ENCODE peak calls at places on chromosomes 13 and 19, in seven cellular contexts. Z is esophagus squamous epithelium; O is ascending aorta; S is left ventricle myocardium inferior; Q is tibial nerve; I is cardiac muscle cell; W is CD4-positive, CD25-positive, alpha-beta regulatory T cell. L is an unnamed sample.

GRCh38 chr13:82693607-82694006 is 1188.7 kb downstream of the SLITRK1 start:
- DNase-seq in Z (no peak), O (no peak), S (no peak), Q (no peak), I (no peak), W (no peak), L (no peak)

GRCh38 chr13:32323912-32324311 is 8.6 kb downstream of the BRCA2 start:
- DNase-seq in Z (no peak), O (no peak), S (no peak), Q (no peak), I (no peak), W (no peak), L (no peak)

GRCh38 chr13:109344552-109345157 is 441.7 kb downstream of the IRS2 start:
- DNase-seq in Z (no peak), O (no peak), S (no peak), Q (no peak), I (no peak), W (no peak), L (no peak)

GRCh38 chr13:114101831-114102520 is 30.4 kb downstream of the RASA3 start:
- DNase-seq in Z (no peak), O (no peak), S (no peak), Q (peak), I (no peak), W (no peak), L (peak)

GRCh38 chr19:10007811-10008211 is 2.5 kb downstream of the COL5A3 start:
- DNase-seq in Z (no peak), O (no peak), S (peak), Q (no peak), I (no peak), W (no peak), L (peak)

GRCh38 chr13:33328691-33329090 is 43.1 kb upstream of the STARD13 start:
- DNase-seq in Z (no peak), O (no peak), S (no peak), Q (no peak), I (peak), W (no peak), L (no peak)

GRCh38 chr13:77838271-77838670 is 80.4 kb downstream of the EDNRB start:
- DNase-seq in Z (no peak), O (no peak), S (no peak), Q (no peak), I (no peak), W (no peak), L (no peak)

GRCh38 chr19:10988921-10989320 is 28.1 kb downstream of the SMARCA4 start:
- DNase-seq in Z (no peak), O (no peak), S (no peak), Q (no peak), I (no peak), W (no peak), L (no peak)

GRCh38 chr13:99935772-99936171 is 35.8 kb downstream of the ZIC5 start:
- DNase-seq in Z (no peak), O (no peak), S (no peak), Q (no peak), I (no peak), W (no peak), L (no peak)

GRCh38 chr19:35354898-35355297 is 3.4 kb upstream of the FFAR3 start:
- DNase-seq in Z (no peak), O (no peak), S (no peak), Q (no peak), I (no peak), W (no peak), L (no peak)

GRCh38 chr19:45506246-45506990 is 861 bp upstream of the VASP start:
- DNase-seq in Z (peak), O (peak), S (peak), Q (peak), I (peak), W (peak), L (peak)

GRCh38 chr13:101289764-101290163 is 126.5 kb downstream of the NALCN start:
- DNase-seq in Z (no peak), O (no peak), S (no peak), Q (no peak), I (peak), W (no peak), L (no peak)

GRCh38 chr19:10290876-10291553 is 1.3 kb downstream of the ICAM5 start:
- DNase-seq in Z (no peak), O (no peak), S (peak), Q (no peak), I (peak), W (peak), L (peak)

GRCh38 chr13:40228981-40229380 is 437.5 kb downstream of the FOXO1 start:
- DNase-seq in Z (no peak), O (no peak), S (no peak), Q (no peak), I (no peak), W (no peak), L (no peak)

GRCh38 chr19:43624933-43625332 is 5.5 kb upstream of the ZNF428 start:
- DNase-seq in Z (peak), O (peak), S (peak), Q (no peak), I (peak), W (peak), L (peak)

GRCh38 chr19:55251296-55252081 is 7.3 kb downstream of the PPP6R1 start:
- DNase-seq in Z (no peak), O (no peak), S (no peak), Q (no peak), I (no peak), W (peak), L (no peak)

GRCh38 chr19:53177986-53178385 is 15.2 kb downstream of the ZNF665 start:
- DNase-seq in Z (no peak), O (no peak), S (no peak), Q (no peak), I (no peak), W (no peak), L (no peak)

GRCh38 chr13:75963318-75963717 is 327.2 kb downstream of the LMO7 start:
- DNase-seq in Z (no peak), O (no peak), S (no peak), Q (no peak), I (peak), W (no peak), L (no peak)

GRCh38 chr13:75870397-75870801 is 234.3 kb downstream of the LMO7 start:
- DNase-seq in Z (no peak), O (no peak), S (no peak), Q (no peak), I (peak), W (no peak), L (no peak)

GRCh38 chr13:20173121-20173746 is 12.4 kb upstream of the GJA3 start:
- DNase-seq in Z (no peak), O (no peak), S (no peak), Q (no peak), I (no peak), W (no peak), L (no peak)

GRCh38 chr13:108345016-108345415 is 75.5 kb downstream of the TNFSF13B start:
- DNase-seq in Z (no peak), O (no peak), S (no peak), Q (no peak), I (no peak), W (no peak), L (no peak)

GRCh38 chr19:35533822-35534521 is 716 bp downstream of the GAPDHS start:
- DNase-seq in Z (no peak), O (no peak), S (no peak), Q (no peak), I (peak), W (no peak), L (peak)

GRCh38 chr19:45130888-45131615 is 29.7 kb downstream of the NKPD1 start:
- DNase-seq in Z (no peak), O (no peak), S (no peak), Q (no peak), I (no peak), W (no peak), L (no peak)

GRCh38 chr13:90197722-90198121 is 1149.8 kb upstream of the MIR17HG start:
- DNase-seq in Z (no peak), O (no peak), S (no peak), Q (no peak), I (no peak), W (no peak), L (no peak)

GRCh38 chr19:15112385-15112784 is 5.2 kb downstream of the SYDE1 start:
- DNase-seq in Z (no peak), O (no peak), S (no peak), Q (no peak), I (no peak), W (no peak), L (no peak)

GRCh38 chr19:45464274-45464673 is 3.5 kb upstream of the FOSB start:
- DNase-seq in Z (no peak), O (no peak), S (no peak), Q (no peak), I (no peak), W (no peak), L (no peak)

GRCh38 chr13:73058741-73059459 is at the start of gene KLF5:
- DNase-seq in Z (peak), O (peak), S (peak), Q (peak), I (peak), W (peak), L (peak)

GRCh38 chr13:31073859-31074718 is 87.6 kb downstream of the HSPH1 start:
- DNase-seq in Z (no peak), O (no peak), S (no peak), Q (no peak), I (no peak), W (no peak), L (no peak)

GRCh38 chr13:28574617-28575142 is 79.8 kb upstream of the FLT1 start:
- DNase-seq in Z (no peak), O (no peak), S (no peak), Q (no peak), I (no peak), W (no peak), L (peak)

GRCh38 chr13:97648881-97649224 is 214.9 kb downstream of the RAP2A start:
- DNase-seq in Z (no peak), O (no peak), S (no peak), Q (no peak), I (no peak), W (no peak), L (no peak)

GRCh38 chr13:113666951-113667701 is at the start of gene GRK1:
- DNase-seq in Z (no peak), O (no peak), S (peak), Q (peak), I (no peak), W (no peak), L (no peak)

GRCh38 chr19:18420931-18421330 is 1.7 kb downstream of the SSBP4 start:
- DNase-seq in Z (no peak), O (no peak), S (no peak), Q (no peak), I (no peak), W (no peak), L (no peak)
- H3K27ac ChIP-seq in Z (peak), O (peak), S (peak), Q (peak), I (no peak), W (peak), L (peak)

GRCh38 chr19:6424190-6424938 is at the start of gene KHSRP:
- DNase-seq in Z (no peak), O (no peak), S (no peak), Q (no peak), I (peak), W (peak), L (peak)

GRCh38 chr19:6425732-6426686 is 1.4 kb upstream of the KHSRP start:
- DNase-seq in Z (no peak), O (no peak), S (no peak), Q (no peak), I (no peak), W (no peak), L (no peak)

GRCh38 chr19:6423499-6424189 is 967 bp downstream of the KHSRP start:
- DNase-seq in Z (no peak), O (no peak), S (no peak), Q (no peak), I (peak), W (no peak), L (no peak)

GRCh38 chr19:6427131-6427530 is 2.5 kb upstream of the KHSRP start:
- DNase-seq in Z (no peak), O (no peak), S (no peak), Q (no peak), I (no peak), W (no peak), L (no peak)

DNA sequence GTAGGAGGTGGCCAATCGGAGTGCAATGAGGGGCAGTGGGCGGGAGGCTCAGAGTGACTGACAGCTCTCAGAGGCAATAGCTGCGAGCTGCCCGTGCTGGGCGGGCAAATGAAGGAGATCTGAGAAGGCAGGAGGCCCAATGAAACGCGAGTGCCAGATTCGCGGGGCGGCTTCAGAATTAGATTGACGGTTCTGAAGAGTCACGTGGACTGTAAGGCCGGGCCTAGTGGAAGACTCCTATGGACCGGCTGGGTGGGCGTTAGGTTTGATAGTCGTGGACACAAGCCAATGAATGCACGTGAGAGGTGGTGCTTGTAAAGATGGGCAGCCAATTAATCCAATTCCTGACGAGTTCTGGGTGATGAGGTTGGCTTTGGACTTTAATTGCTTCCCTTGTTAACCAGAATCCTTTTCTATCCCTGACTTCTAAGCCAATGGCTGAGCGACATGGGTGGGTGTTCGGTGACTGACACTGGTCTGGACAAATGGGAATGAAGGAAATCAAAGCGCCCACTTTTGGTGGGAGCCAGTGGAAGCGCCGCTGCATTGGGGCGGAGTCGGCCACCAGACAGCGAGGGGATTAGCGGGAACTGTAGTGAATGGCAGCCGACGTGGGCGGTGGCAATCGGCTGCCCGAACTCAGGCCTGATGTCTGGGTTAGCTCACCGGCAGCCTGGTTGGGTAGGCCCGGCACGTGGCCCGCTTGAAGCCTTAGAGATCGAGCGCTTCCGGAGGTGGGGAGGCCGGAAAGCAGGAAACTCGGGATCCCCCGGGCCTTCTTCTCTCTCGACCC is 524 bp upstream of the KHSRP start:
- DNase-seq in Z (peak), O (peak), S (peak), Q (peak), I (peak), W (peak), L (peak)
- H3K4me3 ChIP-seq in Z (peak), O (peak), S (peak), Q (peak), I (no peak), W (peak), L (peak)

GRCh38 chr13:43574601-43575000 is 212.2 kb downstream of the ENOX1 start:
- DNase-seq in Z (no peak), O (no peak), S (no peak), Q (no peak), I (no peak), W (no peak), L (no peak)

GRCh38 chr13:43573361-43573740 is 213.4 kb downstream of the ENOX1 start:
- DNase-seq in Z (no peak), O (no peak), S (no peak), Q (no peak), I (no peak), W (no peak), L (no peak)

GRCh38 chr13:43569688-43570087 is 217.1 kb downstream of the ENOX1 start:
- DNase-seq in Z (no peak), O (no peak), S (no peak), Q (no peak), I (no peak), W (no peak), L (no peak)

GRCh38 chr13:43572601-43573360 is 214.0 kb downstream of the ENOX1 start:
- DNase-seq in Z (no peak), O (no peak), S (no peak), Q (no peak), I (no peak), W (no peak), L (no peak)

GRCh38 chr13:43573787-43574562 is 212.8 kb downstream of the ENOX1 start:
- DNase-seq in Z (no peak), O (no peak), S (no peak), Q (no peak), I (no peak), W (no peak), L (no peak)
- H3K27ac ChIP-seq in Z (no peak), O (no peak), S (no peak), Q (no peak), I (peak), W (no peak), L (no peak)

GRCh38 chr19:3149526-3150505 is 14.0 kb downstream of the GNA15 start:
- DNase-seq in Z (no peak), O (no peak), S (no peak), Q (no peak), I (no peak), W (no peak), L (no peak)
- H3K4me3 ChIP-seq in Z (no peak), O (no peak), S (no peak), Q (no peak), I (no peak), W (no peak), L (no peak)

DNA sequence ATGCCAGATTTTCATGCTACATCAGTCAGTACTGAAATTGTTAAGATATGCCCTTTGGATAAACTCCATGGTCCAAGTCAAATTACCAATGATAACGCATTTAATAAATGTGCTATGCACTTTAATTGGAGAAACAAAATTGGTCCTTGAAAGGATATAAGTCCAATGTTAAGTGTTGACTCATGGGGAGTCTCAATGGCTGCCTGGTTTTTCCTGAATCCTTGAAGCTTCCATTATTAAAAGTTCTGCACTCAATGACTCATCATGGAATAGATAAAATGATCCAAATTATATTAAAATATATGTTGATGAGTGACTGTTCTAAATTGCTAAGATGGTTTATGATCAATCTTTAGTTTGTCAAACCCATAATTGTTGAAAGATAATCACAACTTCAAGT is 346.0 kb upstream of the ATXN8OS start:
- DNase-seq in Z (no peak), O (no peak), S (no peak), Q (no peak), I (no peak), W (no peak), L (no peak)
- H3K27ac ChIP-seq in Z (no peak), O (no peak), S (no peak), Q (no peak), I (no peak), W (no peak), L (no peak)

GRCh38 chr19:17841371-17841809 is 6.4 kb downstream of the JAK3 start:
- DNase-seq in Z (no peak), O (no peak), S (no peak), Q (no peak), I (no peak), W (no peak), L (peak)

GRCh38 chr19:17843908-17844490 is 3.8 kb downstream of the JAK3 start:
- DNase-seq in Z (no peak), O (no peak), S (no peak), Q (no peak), I (no peak), W (no peak), L (no peak)

GRCh38 chr19:17841810-17842662 is 5.7 kb downstream of the JAK3 start:
- DNase-seq in Z (no peak), O (no peak), S (peak), Q (peak), I (peak), W (peak), L (peak)

GRCh38 chr19:17843428-17843827 is 4.4 kb downstream of the JAK3 start:
- DNase-seq in Z (no peak), O (no peak), S (no peak), Q (no peak), I (no peak), W (no peak), L (no peak)

GRCh38 chr19:17842663-17843313 is 5.0 kb downstream of the JAK3 start:
- DNase-seq in Z (no peak), O (no peak), S (no peak), Q (no peak), I (no peak), W (no peak), L (no peak)
- H3K4me3 ChIP-seq in Z (peak), O (no peak), S (peak), Q (no peak), I (no peak), W (no peak), L (no peak)

GRCh38 chr19:13066933-13067831 is 35.5 kb downstream of the LYL1 start:
- DNase-seq in Z (no peak), O (no peak), S (no peak), Q (no peak), I (no peak), W (no peak), L (no peak)
- H3K27ac ChIP-seq in Z (peak), O (peak), S (peak), Q (no peak), I (no peak), W (no peak), L (peak)

DNA sequence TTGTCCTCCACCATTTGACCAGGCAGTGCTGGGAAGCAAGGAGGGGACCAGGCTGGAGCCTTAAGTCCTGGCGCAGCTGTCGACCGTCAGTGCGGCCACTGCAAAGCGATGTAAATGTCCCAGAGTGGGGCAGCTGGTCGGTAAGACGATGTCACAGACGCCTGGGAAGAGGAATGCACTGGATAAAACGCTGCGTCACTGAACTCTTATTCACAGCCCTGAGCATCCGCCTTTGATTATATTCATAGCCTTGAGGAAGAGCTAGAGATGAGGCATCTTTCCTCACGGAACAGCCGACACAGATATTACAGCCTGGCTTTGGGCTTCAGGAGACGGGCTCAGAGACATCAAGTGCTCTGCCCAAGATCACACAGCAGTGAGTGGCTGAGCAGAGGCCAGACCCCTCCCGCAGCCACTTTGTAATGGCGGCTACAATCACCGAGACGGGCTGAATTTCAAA is 17.6 kb upstream of the TUBGCP3 start:
- DNase-seq in Z (no peak), O (no peak), S (no peak), Q (no peak), I (no peak), W (no peak), L (no peak)
- H3K4me3 ChIP-seq in Z (peak), O (peak), S (peak), Q (peak), I (peak), W (peak), L (peak)

DNA sequence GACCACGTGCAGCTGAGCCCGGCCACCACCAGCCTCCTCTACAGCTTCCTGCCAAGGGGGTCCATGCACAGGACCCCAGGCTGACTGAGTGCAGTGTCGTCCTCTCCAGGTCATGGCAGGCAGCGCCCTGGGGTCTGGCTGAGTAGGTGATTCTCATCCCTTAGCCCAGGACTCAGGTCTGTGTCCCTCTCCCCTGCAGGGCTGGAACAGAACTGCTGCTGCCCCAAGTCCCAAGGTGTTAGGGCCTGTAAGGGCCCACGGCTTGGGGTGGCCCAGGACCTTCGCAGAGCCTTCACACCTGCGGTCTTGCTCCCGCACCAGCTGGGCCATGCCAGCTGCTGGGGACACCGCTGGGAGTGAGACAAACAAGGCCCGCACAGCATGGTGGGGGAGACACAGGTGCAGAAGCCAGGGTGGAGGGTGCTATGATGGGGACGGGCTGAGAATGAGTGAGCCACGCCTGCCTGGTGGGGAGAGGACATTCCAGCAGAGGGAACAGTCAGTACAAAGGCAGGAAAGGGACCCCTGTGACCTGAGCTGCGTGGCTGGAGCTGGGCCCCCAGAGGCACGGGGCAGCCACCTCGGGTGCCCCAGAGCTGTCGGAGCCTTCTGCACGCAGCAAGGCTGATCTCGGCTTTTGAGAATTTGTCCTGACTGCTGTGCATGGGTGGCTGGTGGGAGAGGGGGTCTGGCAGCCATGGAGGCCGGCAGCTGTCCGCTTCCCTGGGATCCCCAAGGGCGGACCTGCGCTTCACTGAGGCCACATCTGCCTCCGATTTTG is 11.9 kb downstream of the PLEKHF1 start:
- DNase-seq in Z (no peak), O (no peak), S (no peak), Q (no peak), I (no peak), W (no peak), L (no peak)
- H3K27ac ChIP-seq in Z (peak), O (peak), S (peak), Q (peak), I (no peak), W (peak), L (peak)